ENCODE peak calls at places on chromosomes 16 and 17, in ten cellular contexts. U, V, Q, E, L, W, A, O, T and Y are unnamed samples.

GRCh38 chr17:76056882-76057281 is 15.4 kb downstream of the SRP68 start:
- DNase-seq in U (no peak), V (no peak), Q (no peak), E (no peak), L (no peak), W (no peak), A (no peak), O (no peak), T (no peak), Y (no peak)

GRCh38 chr16:81623365-81624102 is 155.6 kb upstream of the PLCG2 start:
- DNase-seq in U (no peak), V (no peak), Q (peak; percentile 54), E (peak; percentile 65), L (peak; percentile 73), W (no peak), A (peak; percentile 65), O (no peak), T (peak; percentile 57), Y (peak; percentile 49)

GRCh38 chr17:65228734-65229390 is 91.7 kb downstream of the RGS9 start:
- DNase-seq in U (no peak), V (peak; percentile 88), Q (no peak), E (no peak), L (no peak), W (no peak), A (peak; percentile 20), O (no peak), T (no peak), Y (peak; percentile 33)

GRCh38 chr16:23371368-23371767 is 69.3 kb downstream of the SCNN1B start:
- DNase-seq in U (peak; percentile 51), V (no peak), Q (no peak), E (no peak), L (peak; percentile 16), W (no peak), A (no peak), O (no peak), T (no peak), Y (no peak)

GRCh38 chr17:64647817-64648216 is 14.3 kb downstream of the SMURF2 start:
- DNase-seq in U (no peak), V (no peak), Q (no peak), E (no peak), L (no peak), W (no peak), A (no peak), O (no peak), T (no peak), Y (no peak)

GRCh38 chr17:69654981-69655581 is 240.6 kb downstream of the MAP2K6 start:
- DNase-seq in U (no peak), V (peak; percentile 75), Q (no peak), E (peak; percentile 11), L (no peak), W (no peak), A (peak; percentile 94), O (peak; percentile 83), T (no peak), Y (peak; percentile 85)

GRCh38 chr17:48843172-48843900 is 12.5 kb downstream of the CALCOCO2 start:
- DNase-seq in U (no peak), V (no peak), Q (no peak), E (no peak), L (no peak), W (no peak), A (peak; percentile 63), O (no peak), T (no peak), Y (no peak)

GRCh38 chr17:79840204-79840988 is 1.2 kb upstream of the CBX4 start:
- DNase-seq in U (peak; percentile 88), V (no peak), Q (no peak), E (peak; percentile 54), L (peak; percentile 78), W (peak; percentile 75), A (peak; percentile 66), O (no peak), T (peak; percentile 56), Y (no peak)

GRCh38 chr17:41326173-41327145 is 10.9 kb upstream of the KRTAP17-1 start:
- DNase-seq in U (no peak), V (no peak), Q (no peak), E (no peak), L (no peak), W (peak; percentile 44), A (no peak), O (no peak), T (no peak), Y (no peak)

GRCh38 chr16:66691234-66691633 is 5.3 kb downstream of the CMTM4 start:
- DNase-seq in U (no peak), V (no peak), Q (no peak), E (no peak), L (no peak), W (no peak), A (no peak), O (no peak), T (no peak), Y (no peak)

GRCh38 chr16:28326881-28327610 is 34.7 kb downstream of the SBK1 start:
- DNase-seq in U (peak; percentile 89), V (no peak), Q (peak; percentile 67), E (peak; percentile 72), L (peak; percentile 81), W (no peak), A (peak; percentile 42), O (no peak), T (peak; percentile 78), Y (peak; percentile 34)

GRCh38 chr17:156094-156621 is 18.8 kb downstream of the SCGB1C2 start:
- DNase-seq in U (no peak), V (no peak), Q (no peak), E (no peak), L (no peak), W (peak; percentile 19), A (no peak), O (no peak), T (no peak), Y (no peak)

GRCh38 chr17:36188891-36189306 is 7.7 kb downstream of the CCL3L1 start:
- DNase-seq in U (peak; percentile 85), V (no peak), Q (peak; percentile 78), E (no peak), L (no peak), W (no peak), A (no peak), O (no peak), T (no peak), Y (no peak)

GRCh38 chr16:9123871-9124270 is 32.4 kb downstream of the HAPSTR1 start:
- DNase-seq in U (peak; percentile 93), V (no peak), Q (peak; percentile 60), E (peak; percentile 80), L (no peak), W (peak; percentile 92), A (no peak), O (no peak), T (no peak), Y (no peak)

GRCh38 chr16:57424599-57424998 is 20.0 kb downstream of the CCL17 start:
- DNase-seq in U (no peak), V (no peak), Q (no peak), E (no peak), L (no peak), W (no peak), A (no peak), O (no peak), T (no peak), Y (no peak)

DNA sequence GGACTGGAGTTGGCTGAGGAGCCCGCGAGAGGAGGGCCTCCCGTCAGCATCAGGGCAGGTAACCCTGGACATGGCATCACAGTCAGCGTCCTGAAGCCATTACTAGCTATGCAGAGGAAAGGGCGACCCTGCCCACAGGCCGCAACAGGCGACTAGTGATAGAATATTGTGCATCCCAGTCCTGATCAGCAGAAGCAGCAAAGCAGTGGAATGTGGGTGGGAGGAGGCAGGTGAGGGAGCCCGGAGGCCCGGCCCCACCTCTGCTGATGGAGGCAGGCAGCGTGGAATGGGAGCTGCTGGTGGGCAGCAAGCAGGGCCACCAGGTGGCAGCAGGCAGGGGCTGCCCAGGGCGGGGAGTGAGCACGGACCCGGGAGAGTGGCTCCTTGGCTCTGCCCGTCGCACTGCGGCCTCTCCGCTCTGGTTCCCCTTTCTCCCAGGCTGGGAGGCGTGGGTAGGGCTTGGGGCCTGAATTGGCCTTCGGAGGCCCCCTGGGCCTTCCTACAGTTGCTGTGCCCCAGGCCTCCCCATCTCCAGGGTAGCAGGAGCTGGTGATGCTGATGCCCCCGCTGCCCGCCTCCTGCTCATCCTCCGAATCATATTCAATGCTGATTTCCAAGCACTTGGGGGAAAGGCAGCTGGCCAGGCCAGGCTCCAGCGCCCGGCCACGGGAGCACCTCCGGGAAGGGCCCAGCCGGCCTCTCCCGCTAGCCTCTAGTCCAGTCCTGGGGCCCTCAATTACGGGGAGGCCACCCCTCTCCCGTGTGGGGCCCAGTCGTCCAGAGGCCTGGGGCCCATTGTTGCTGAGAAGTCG is 20.2 kb downstream of the TSPOAP1 start:
- DNase-seq in U (peak; percentile 77), V (no peak), Q (peak; percentile 6), E (peak; percentile 35), L (peak; percentile 66), W (no peak), A (no peak), O (no peak), T (peak; percentile 68), Y (no peak)
- TF ChIP-seq CTCF in U (no peak), V (peak; percentile 36), Q (no peak), E (peak; percentile 39), L (peak; percentile 58), W (no peak), A (no peak), O (peak; percentile 38), T (peak; percentile 48), Y (peak; percentile 51)

DNA sequence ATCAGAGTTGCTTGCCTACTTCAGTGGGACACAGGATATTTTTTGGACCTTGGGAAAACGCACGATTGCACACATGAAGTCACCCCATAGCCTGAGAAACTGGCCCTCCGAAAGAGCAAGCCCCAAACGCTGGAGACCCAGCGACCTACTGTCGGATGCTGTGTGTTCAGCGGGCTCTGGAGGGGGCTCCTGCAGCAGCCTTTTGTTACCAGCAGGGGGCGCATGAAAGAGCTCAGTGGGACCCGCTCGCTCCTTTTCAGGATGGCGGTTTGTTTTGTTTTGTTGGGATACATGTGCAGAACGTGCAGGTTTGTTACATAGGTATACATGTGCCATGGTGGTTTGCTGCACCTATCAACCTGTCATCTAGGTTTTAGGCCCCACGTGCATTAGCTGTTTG is 28.4 kb downstream of the MYH3 start:
- DNase-seq in U (no peak), V (no peak), Q (no peak), E (peak; percentile 28), L (peak; percentile 47), W (no peak), A (no peak), O (no peak), T (peak; percentile 47), Y (no peak)
- TF ChIP-seq CTCF in U (peak; percentile 29), V (peak; percentile 38), Q (no peak), E (peak; percentile 25), L (peak; percentile 62), W (no peak), A (no peak), O (peak; percentile 29), T (peak; percentile 82), Y (peak; percentile 76)

DNA sequence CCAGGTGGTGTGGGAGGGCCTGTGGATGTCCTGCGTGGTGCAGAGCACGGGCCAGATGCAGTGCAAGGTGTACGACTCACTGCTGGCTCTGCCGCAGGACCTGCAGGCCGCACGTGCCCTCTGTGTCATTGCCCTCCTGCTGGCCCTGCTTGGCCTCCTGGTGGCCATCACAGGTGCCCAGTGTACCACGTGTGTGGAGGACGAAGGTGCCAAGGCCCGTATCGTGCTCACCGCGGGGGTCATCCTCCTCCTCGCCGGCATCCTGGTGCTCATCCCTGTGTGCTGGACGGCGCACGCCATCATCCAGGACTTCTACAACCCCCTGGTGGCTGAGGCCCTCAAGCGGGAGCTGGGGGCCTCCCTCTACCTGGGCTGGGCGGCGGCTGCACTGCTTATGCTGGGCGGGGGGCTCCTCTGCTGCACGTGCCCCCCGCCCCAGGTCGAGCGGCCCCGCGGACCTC is 798 bp downstream of the CLDN9 start:
- DNase-seq in U (no peak), V (no peak), Q (no peak), E (no peak), L (no peak), W (no peak), A (no peak), O (no peak), T (no peak), Y (no peak)
- TF ChIP-seq CTCF in U (no peak), V (no peak), Q (no peak), E (no peak), L (no peak), W (no peak), A (no peak), O (no peak), T (no peak), Y (peak; percentile 39)

GRCh38 chr17:35052780-35053179 is 10.7 kb downstream of the RFFL start:
- DNase-seq in U (no peak), V (no peak), Q (no peak), E (no peak), L (no peak), W (no peak), A (no peak), O (no peak), T (no peak), Y (no peak)
- TF ChIP-seq CTCF in U (no peak), V (no peak), Q (no peak), E (no peak), L (no peak), W (no peak), A (no peak), O (no peak), T (no peak), Y (no peak)